ENCODE peak calls at places on chromosome 7, in four cellular contexts. Y is GM23248; M is activated T-helper 2 cell treated with anti-CD3 and anti-CD28 coated beads, Interferon-gamma antibody, Interleukin-2, Interleukin-4, amounts not matched to agents 10 μg/mL and 5 μg/mL and 100 μg/mL, durations not matched to agents 14 hours and 24 hours and 36 hours; O is NCI-H1092. K is an unnamed sample.
A peak's percentile ranks its signal among the peaks of the same experiment; 100 is the strongest.

GRCh38 chr7:24587853-24588252 is 14.6 kb downstream of the PALS2 start:
- DNase-seq in Y (peak; percentile 4), M (no peak), O (peak; percentile 13), K (no peak)

GRCh38 chr7:129188892-129189660 is 643 bp downstream of the SMO start:
- DNase-seq in Y (peak; percentile 68), M (no peak), O (no peak), K (peak; percentile 65)

GRCh38 chr7:141057788-141058187 is 16.1 kb upstream of the TMEM178B start:
- DNase-seq in Y (no peak), M (no peak), O (no peak), K (no peak)

GRCh38 chr7:141360414-141360760 is 190.8 kb upstream of the AGK start:
- DNase-seq in Y (no peak), M (no peak), O (no peak), K (no peak)

GRCh38 chr7:69108041-69108440 is 490.2 kb upstream of the AUTS2 start:
- DNase-seq in Y (no peak), M (no peak), O (no peak), K (no peak)

GRCh38 chr7:52249741-52250140 is 785.7 kb upstream of the POM121L12 start:
- DNase-seq in Y (no peak), M (no peak), O (no peak), K (no peak)

GRCh38 chr7:112933598-112933997 is 143.4 kb upstream of the TMEM168 start:
- DNase-seq in Y (no peak), M (no peak), O (no peak), K (no peak)

GRCh38 chr7:11609071-11609470 is 222.9 kb downstream of the THSD7A start:
- DNase-seq in Y (no peak), M (no peak), O (no peak), K (no peak)

GRCh38 chr7:45174966-45175765 is 17.6 kb downstream of the RAMP3 start:
- DNase-seq in Y (no peak), M (no peak), O (no peak), K (no peak)

GRCh38 chr7:43260980-43261878 is 148.8 kb downstream of the HECW1 start:
- DNase-seq in Y (peak; percentile 89), M (peak; percentile 53), O (peak; percentile 66), K (peak; percentile 80)

GRCh38 chr7:33773053-33773452 is 132.3 kb upstream of the BMPER start:
- DNase-seq in Y (peak; percentile 88), M (no peak), O (no peak), K (no peak)

GRCh38 chr7:125643302-125643701 is 713.7 kb upstream of the POT1 start:
- DNase-seq in Y (no peak), M (no peak), O (no peak), K (no peak)